ENCODE peak calls at places on chromosomes 5 and 9, in five cellular contexts. E, V, Z, P and X are unnamed samples.

GRCh38 chr5:166262395-166262794 is 2029.0 kb upstream of the WWC1 start:
- DNase-seq in E (no peak), V (no peak), Z (no peak), P (no peak), X (no peak)

GRCh38 chr5:145396888-145397287 is 438.3 kb downstream of the PRELID2 start:
- DNase-seq in E (no peak), V (no peak), Z (no peak), P (no peak), X (no peak)

GRCh38 chr5:122756263-122756911 is 18.5 kb upstream of the SNX2 start:
- DNase-seq in E (no peak), V (no peak), Z (no peak), P (no peak), X (no peak)

GRCh38 chr5:117888688-117889087 is 1099.7 kb downstream of the DTWD2 start:
- DNase-seq in E (no peak), V (no peak), Z (no peak), P (no peak), X (no peak)

GRCh38 chr5:142860291-142860690 is 90.1 kb downstream of the ARHGAP26 start:
- DNase-seq in E (no peak), V (no peak), Z (peak; percentile 54), P (no peak), X (no peak)

GRCh38 chr5:102855684-102856373 is 100.7 kb downstream of the PAM start:
- DNase-seq in E (no peak), V (no peak), Z (no peak), P (no peak), X (no peak)

GRCh38 chr5:8366296-8366695 is 497.3 kb downstream of the MTRR start:
- DNase-seq in E (no peak), V (no peak), Z (no peak), P (no peak), X (no peak)

GRCh38 chr5:110031402-110032140 is 341.8 kb downstream of the MAN2A1 start:
- DNase-seq in E (no peak), V (peak; percentile 16), Z (no peak), P (no peak), X (no peak)

GRCh38 chr9:123438321-123438720 is 82.3 kb downstream of the CRB2 start:
- DNase-seq in E (peak; percentile 21), V (no peak), Z (no peak), P (no peak), X (no peak)

GRCh38 chr9:72280913-72281500 is 84.0 kb downstream of the ZFAND5 start:
- DNase-seq in E (peak; percentile 83), V (peak; percentile 71), Z (peak; percentile 63), P (no peak), X (peak; percentile 52)

GRCh38 chr5:159928122-159928960 is 12.1 kb downstream of the ADRA1B start:
- DNase-seq in E (no peak), V (no peak), Z (peak; percentile 80), P (no peak), X (no peak)

GRCh38 chr5:107486489-107486888 is 184.2 kb downstream of the EFNA5 start:
- DNase-seq in E (no peak), V (no peak), Z (no peak), P (no peak), X (peak; percentile 4)

GRCh38 chr5:161547573-161548471 is 1.3 kb upstream of the GABRB2 start:
- DNase-seq in E (no peak), V (no peak), Z (peak; percentile 21), P (no peak), X (no peak)

GRCh38 chr9:36744678-36745077 is 172.0 kb downstream of the MELK start:
- DNase-seq in E (no peak), V (no peak), Z (no peak), P (no peak), X (no peak)

GRCh38 chr5:134227786-134228185 is 1.9 kb upstream of the PPP2CA start:
- DNase-seq in E (no peak), V (no peak), Z (no peak), P (no peak), X (no peak)

GRCh38 chr5:93304851-93305250 is 276.2 kb downstream of the NR2F1-AS1 start:
- DNase-seq in E (no peak), V (no peak), Z (no peak), P (no peak), X (no peak)

GRCh38 chr9:114482602-114483001 is 22.7 kb downstream of the WHRN start:
- DNase-seq in E (no peak), V (no peak), Z (peak; percentile 50), P (no peak), X (no peak)

GRCh38 chr5:127440831-127441230 is 76.6 kb upstream of the PRRC1 start:
- DNase-seq in E (no peak), V (no peak), Z (no peak), P (no peak), X (no peak)

GRCh38 chr5:151534345-151534744 is 56.8 kb downstream of the FAT2 start:
- DNase-seq in E (no peak), V (no peak), Z (no peak), P (no peak), X (no peak)

GRCh38 chr5:149108651-149109280 is 32.5 kb upstream of the ABLIM3 start:
- DNase-seq in E (no peak), V (no peak), Z (no peak), P (no peak), X (no peak)

GRCh38 chr9:4666042-4666699 is at the start of gene SPATA6L:
- DNase-seq in E (peak; percentile 90), V (peak; percentile 54), Z (peak; percentile 82), P (no peak), X (peak; percentile 24)

GRCh38 chr9:137056739-137057407 is 3.0 kb upstream of the ENTPD2 start:
- DNase-seq in E (no peak), V (no peak), Z (no peak), P (no peak), X (no peak)

GRCh38 chr5:122229551-122229950 is 82.5 kb upstream of the SNCAIP start:
- DNase-seq in E (no peak), V (no peak), Z (no peak), P (no peak), X (no peak)

GRCh38 chr5:137734962-137735530 is 843 bp downstream of the KLHL3 start:
- DNase-seq in E (peak; percentile 68), V (peak; percentile 24), Z (peak; percentile 38), P (no peak), X (no peak)

GRCh38 chr5:116084231-116084630 is 594 bp upstream of the COMMD10 start:
- DNase-seq in E (no peak), V (no peak), Z (no peak), P (no peak), X (no peak)

GRCh38 chr5:14174235-14174636 is 31.1 kb downstream of the TRIO start:
- DNase-seq in E (no peak), V (no peak), Z (no peak), P (no peak), X (no peak)

GRCh38 chr9:87569008-87569908 is 71.6 kb downstream of the DAPK1 start:
- DNase-seq in E (no peak), V (no peak), Z (no peak), P (no peak), X (no peak)

GRCh38 chr5:59813761-59814562 is 79.6 kb downstream of the PDE4D start:
- DNase-seq in E (no peak), V (no peak), Z (no peak), P (no peak), X (no peak)

GRCh38 chr9:4985376-4986266 is 549 bp downstream of the JAK2 start:
- DNase-seq in E (peak; percentile 71), V (peak; percentile 38), Z (peak; percentile 33), P (no peak), X (no peak)

GRCh38 chr5:991472-992267 is 16.9 kb upstream of the NKD2 start:
- DNase-seq in E (peak; percentile 64), V (no peak), Z (peak; percentile 25), P (no peak), X (no peak)

GRCh38 chr5:994272-994607 is 14.4 kb upstream of the NKD2 start:
- DNase-seq in E (peak; percentile 55), V (no peak), Z (no peak), P (no peak), X (no peak)

GRCh38 chr5:987761-988160 is 20.8 kb upstream of the NKD2 start:
- DNase-seq in E (no peak), V (no peak), Z (no peak), P (no peak), X (no peak)

GRCh38 chr5:988316-988715 is 20.3 kb upstream of the NKD2 start:
- DNase-seq in E (no peak), V (no peak), Z (no peak), P (no peak), X (no peak)

DNA sequence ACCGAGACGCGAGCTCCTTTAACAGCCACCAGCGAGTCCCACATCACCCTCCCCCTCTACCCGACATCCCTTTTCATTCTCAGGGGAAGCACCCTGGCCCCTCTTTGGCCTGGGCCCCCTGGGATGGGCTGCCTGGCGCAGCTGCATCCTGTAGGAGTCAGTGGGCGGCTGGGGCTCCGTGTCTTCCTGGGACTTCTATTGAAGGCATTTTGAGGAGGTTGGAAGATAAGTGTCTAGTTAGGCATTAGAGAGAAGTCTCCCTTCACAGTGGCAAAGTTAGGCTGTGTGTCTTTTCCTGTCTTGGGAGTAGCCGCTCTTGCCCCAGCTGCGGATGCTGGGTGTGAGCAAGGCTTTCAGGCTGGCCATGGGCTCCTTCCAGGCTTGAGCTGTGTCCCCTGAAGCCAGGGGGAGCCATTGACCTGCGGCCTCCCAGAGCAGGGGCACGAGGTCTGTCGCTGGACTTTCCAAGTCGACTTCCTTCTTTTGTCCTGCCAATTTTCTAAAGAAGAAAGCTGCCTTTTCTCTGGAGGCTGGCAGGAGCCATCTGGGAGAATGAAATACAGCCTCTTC is 18.6 kb upstream of the NKD2 start:
- DNase-seq in E (no peak), V (no peak), Z (peak; percentile 84), P (no peak), X (no peak)
- H3K27me3 ChIP-seq in E (no peaks in the 10 kb centered on the region), V (no peaks in the 10 kb centered on the region), Z (no peaks in the 10 kb centered on the region), P (no peaks in the 10 kb centered on the region), X (no peaks in the 10 kb centered on the region)

GRCh38 chr9:126721531-126722098 is 83.2 kb upstream of the ZBTB43 start:
- DNase-seq in E (no peak), V (peak; percentile 56), Z (no peak), P (no peak), X (no peak)
- H3K27me3 ChIP-seq in E (no peaks in the 10 kb centered on the region), V (no peaks in the 10 kb centered on the region), Z (no peaks in the 10 kb centered on the region), P (no peaks in the 10 kb centered on the region), X (no peaks in the 10 kb centered on the region)

GRCh38 chr9:131021785-131022184 is 12.8 kb downstream of the LAMC3 start:
- DNase-seq in E (no peak), V (no peak), Z (no peak), P (no peak), X (no peak)
- H3K27me3 ChIP-seq in E (no peaks in the 10 kb centered on the region), V (no peaks in the 10 kb centered on the region), Z (no peaks in the 10 kb centered on the region), P (no peaks in the 10 kb centered on the region), X (no peaks in the 10 kb centered on the region)

DNA sequence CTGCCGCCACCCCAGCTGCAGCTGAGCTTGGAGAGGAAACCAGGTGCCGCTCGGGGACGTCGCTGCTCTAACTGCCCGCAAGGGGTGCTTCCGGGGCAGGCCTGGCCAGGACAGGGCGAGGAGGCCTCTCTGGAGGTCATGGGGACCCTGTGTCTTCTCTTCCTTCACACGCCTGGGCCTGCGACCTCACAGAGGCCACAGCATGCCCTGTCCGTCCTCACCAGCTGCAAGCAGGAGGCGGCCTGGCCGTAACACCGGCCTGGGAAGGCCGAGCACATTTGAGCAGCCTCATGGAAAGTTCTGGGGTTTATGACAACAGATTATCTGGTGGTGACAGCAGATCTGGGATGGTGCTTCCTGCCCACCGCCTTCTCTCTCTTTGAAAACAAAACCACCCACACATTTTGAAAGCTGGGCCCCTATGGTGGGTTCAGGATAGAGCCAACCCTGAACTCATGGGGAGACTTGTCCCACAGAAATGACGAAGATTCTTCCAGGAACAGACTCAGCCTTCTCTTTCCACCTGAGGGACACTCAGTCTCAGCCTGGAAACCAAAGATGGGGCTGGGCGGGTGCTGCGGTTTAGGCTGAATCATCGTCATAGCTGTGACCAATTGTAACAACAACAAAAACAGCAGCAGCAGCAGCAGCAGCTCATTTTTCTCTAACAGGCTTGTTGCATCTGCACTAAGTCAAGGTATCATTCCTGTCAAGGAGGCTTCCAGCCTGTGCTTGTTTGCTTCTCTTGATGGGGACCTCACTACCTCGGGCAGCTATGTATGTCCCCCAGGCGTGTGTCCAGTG is 99.6 kb upstream of the RAPGEF1 start:
- DNase-seq in E (no peak), V (peak; percentile 46), Z (peak; percentile 43), P (no peak), X (no peak)
- H3K27me3 ChIP-seq in E (no peaks in the 10 kb centered on the region), V (no peaks in the 10 kb centered on the region), Z (no peaks in the 10 kb centered on the region), P (no peaks in the 10 kb centered on the region), X (no peaks in the 10 kb centered on the region)